ENCODE peak calls at places on chromosomes 7 and 10, in seven cellular contexts. G is HepG2, Z is K562, R is GM12891, O is SK-N-SH, E is GM12878, N is H1. F is an unnamed sample.

GRCh38 chr7:20268832-20269231 is 51.6 kb upstream of the MACC1 start:
- DNase-seq in G (no peak), Z (no peak), R (no peak), O (no peak), E (no peak), N (no peak), F (no peak)

GRCh38 chr10:782751-783648 is 93.5 kb upstream of the DIP2C start:
- DNase-seq in G (no peak), Z (no peak), R (no peak), O (peak), E (no peak), N (no peak), F (no peak)

GRCh38 chr7:120993575-120994191 is 5.2 kb downstream of the CPED1 start:
- DNase-seq in G (no peak), Z (peak), R (no peak), O (no peak), E (no peak), N (no peak), F (no peak)

GRCh38 chr7:158695726-158696452 is 8.7 kb downstream of the NCAPG2 start:
- DNase-seq in G (peak), Z (peak), R (no peak), O (peak), E (peak), N (no peak), F (no peak)

GRCh38 chr7:107076781-107077698 is 32.5 kb downstream of the PRKAR2B start:
- DNase-seq in G (no peak), Z (peak), R (no peak), O (no peak), E (no peak), N (no peak), F (no peak)

GRCh38 chr10:88687853-88688467 is 18.1 kb upstream of the LIPK start:
- DNase-seq in G (peak), Z (peak), R (no peak), O (peak), E (no peak), N (no peak), F (no peak)

GRCh38 chr7:52826515-52826914 is 208.9 kb upstream of the POM121L12 start:
- DNase-seq in G (no peak), Z (no peak), R (no peak), O (no peak), E (peak), N (no peak), F (no peak)

GRCh38 chr7:148385009-148385682 is 205.4 kb upstream of the C7orf33 start:
- DNase-seq in G (no peak), Z (no peak), R (no peak), O (no peak), E (no peak), N (peak), F (no peak)

GRCh38 chr7:20112646-20113045 is 104.5 kb downstream of the MACC1 start:
- DNase-seq in G (no peak), Z (no peak), R (no peak), O (no peak), E (no peak), N (no peak), F (no peak)

GRCh38 chr10:74586088-74586585 is 240.3 kb upstream of the KAT6B start:
- DNase-seq in G (no peak), Z (peak), R (no peak), O (peak), E (peak), N (no peak), F (no peak)

GRCh38 chr7:55409474-55410225 is 44.5 kb downstream of the LANCL2 start:
- DNase-seq in G (no peak), Z (peak), R (no peak), O (peak), E (peak), N (no peak), F (no peak)

GRCh38 chr7:114922652-114923402 is 933 bp downstream of the MDFIC start:
- DNase-seq in G (no peak), Z (no peak), R (peak), O (peak), E (no peak), N (peak), F (peak)

GRCh38 chr7:114921636-114922150 is at the start of gene MDFIC:
- DNase-seq in G (no peak), Z (no peak), R (no peak), O (peak), E (no peak), N (no peak), F (no peak)

GRCh38 chr7:114923403-114923713 is 1.5 kb downstream of the MDFIC start:
- DNase-seq in G (no peak), Z (no peak), R (no peak), O (no peak), E (no peak), N (no peak), F (no peak)

GRCh38 chr7:114924066-114924712 is 2.3 kb downstream of the MDFIC start:
- DNase-seq in G (no peak), Z (no peak), R (no peak), O (no peak), E (no peak), N (no peak), F (no peak)

GRCh38 chr7:114922151-114922651 is 307 bp downstream of the MDFIC start:
- DNase-seq in G (no peak), Z (no peak), R (peak), O (peak), E (no peak), N (peak), F (peak)
- TF ChIP-seq POLR2AphosphoS5 in G (no peak), Z (no peak), R (peak), O (no peak), E (peak), N (no peak), F (peak)

GRCh38 chr7:16428672-16429071 is 7.3 kb upstream of the CRPPA start:
- DNase-seq in G (no peak), Z (no peak), R (no peak), O (no peak), E (no peak), N (no peak), F (no peak)
- TF ChIP-seq TAF1 in G (no peak), Z (no peak), R (no peak), O (no peak), E (no peak), N (no peak), F (no peak)

GRCh38 chr7:99272476-99273045 is at the start of gene MYH16:
- DNase-seq in G (no peak), Z (no peak), R (no peak), O (no peak), E (no peak), N (no peak), F (no peak)

GRCh38 chr7:99265848-99266247 is 6.8 kb upstream of the MYH16 start:
- DNase-seq in G (no peak), Z (no peak), R (no peak), O (no peak), E (no peak), N (no peak), F (no peak)

GRCh38 chr7:99270702-99271101 is 1.9 kb upstream of the MYH16 start:
- DNase-seq in G (peak), Z (no peak), R (no peak), O (no peak), E (no peak), N (no peak), F (no peak)

GRCh38 chr7:99268361-99268908 is 4.2 kb upstream of the MYH16 start:
- DNase-seq in G (no peak), Z (no peak), R (no peak), O (no peak), E (no peak), N (no peak), F (no peak)

GRCh38 chr7:99267530-99268360 is 4.9 kb upstream of the MYH16 start:
- DNase-seq in G (peak), Z (no peak), R (no peak), O (no peak), E (no peak), N (no peak), F (no peak)
- TF ChIP-seq POLR2AphosphoS5 in G (no peak), Z (no peak), R (no peak), O (peak), E (no peak), N (no peak), F (no peak)

GRCh38 chr7:141464551-141464950 is 86.7 kb upstream of the AGK start:
- DNase-seq in G (no peak), Z (no peak), R (no peak), O (no peak), E (no peak), N (no peak), F (no peak)

GRCh38 chr7:141463986-141464385 is 87.2 kb upstream of the AGK start:
- DNase-seq in G (no peak), Z (no peak), R (no peak), O (no peak), E (no peak), N (no peak), F (no peak)

GRCh38 chr7:141462958-141463357 is 88.3 kb upstream of the AGK start:
- DNase-seq in G (no peak), Z (no peak), R (no peak), O (no peak), E (no peak), N (no peak), F (no peak)

GRCh38 chr7:141461924-141462323 is 89.3 kb upstream of the AGK start:
- DNase-seq in G (no peak), Z (no peak), R (no peak), O (no peak), E (no peak), N (no peak), F (no peak)

GRCh38 chr7:141460781-141461715 is 90.2 kb upstream of the AGK start:
- DNase-seq in G (no peak), Z (no peak), R (no peak), O (no peak), E (no peak), N (no peak), F (no peak)
- TF ChIP-seq TAF1 in G (no peak), Z (no peak), R (no peak), O (no peak), E (no peak), N (no peak), F (no peak)

DNA sequence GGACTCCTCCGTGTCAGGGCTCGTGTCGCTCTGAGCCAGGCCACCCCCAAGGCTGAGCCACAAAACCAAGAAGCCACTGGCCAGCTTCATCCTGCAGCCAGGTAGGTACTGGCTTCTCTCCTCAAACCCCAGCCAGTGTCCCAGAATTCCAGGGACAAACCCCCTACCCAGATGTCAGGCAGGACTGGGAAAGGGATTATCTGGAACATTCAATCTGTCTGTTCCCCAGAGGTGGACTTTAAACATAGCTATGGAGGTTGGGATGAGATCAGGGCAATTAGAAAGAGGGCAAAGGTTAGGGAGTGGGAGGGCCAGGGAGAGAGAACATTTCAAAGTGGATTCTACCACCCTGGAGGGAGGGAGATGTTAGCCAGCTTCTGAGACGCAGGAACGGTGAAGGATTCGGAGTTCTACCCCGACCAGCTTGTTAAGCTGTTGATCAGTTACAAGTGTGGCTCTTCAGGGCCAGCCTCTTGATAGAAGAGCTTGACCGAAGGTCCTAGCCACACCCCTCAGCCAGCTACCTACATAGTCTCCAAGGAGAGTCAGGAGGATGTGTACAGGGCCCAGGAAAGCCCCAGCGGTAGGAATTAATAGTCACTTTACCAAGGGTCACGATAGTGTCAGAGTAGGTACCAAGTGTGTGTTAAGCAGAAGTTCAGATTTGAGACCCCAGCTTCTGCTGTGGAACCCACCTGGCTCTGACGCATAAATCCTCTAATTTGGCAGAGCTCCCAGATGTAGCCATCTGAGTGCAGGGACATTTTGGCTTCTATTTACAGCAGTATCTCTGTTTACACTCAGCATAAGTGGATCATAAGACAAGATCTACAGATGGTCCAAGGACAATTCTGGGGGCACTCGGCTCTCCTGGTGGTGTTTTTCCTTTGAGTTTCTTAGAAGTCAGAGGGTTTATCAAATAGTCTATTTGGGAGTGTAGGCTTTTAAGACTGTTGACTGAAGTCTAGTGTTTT is at the start of gene PLA2G12B:
- DNase-seq in G (peak), Z (no peak), R (no peak), O (peak), E (no peak), N (no peak), F (no peak)
- TF ChIP-seq POLR2AphosphoS5 in G (peak), Z (no peak), R (no peak), O (no peak), E (no peak), N (no peak), F (no peak)

GRCh38 chr7:155584763-155585531 is 38.6 kb upstream of the CNPY1 start:
- DNase-seq in G (no peak), Z (no peak), R (no peak), O (peak), E (no peak), N (no peak), F (no peak)
- TF ChIP-seq TAF1 in G (no peak), Z (no peak), R (no peak), O (no peak), E (no peak), N (no peak), F (no peak)

F was measured in GM12892.